ENCODE peak calls at places on chromosomes 1 and 21, in seven cellular contexts. Z is ovary, Q is H54, X is breast epithelium, A is A549, S is transverse colon, Y is body of pancreas. U is an unnamed sample.

GRCh38 chr1:216356945-216357344 is 66.3 kb downstream of the USH2A start:
- DNase-seq in Z (no peak), Q (no peak), X (no peak), A (no peak), S (no peak), Y (no peak), U (no peak)

GRCh38 chr21:31713973-31714740 is 17.8 kb downstream of the SCAF4 start:
- DNase-seq in Z (no peak), Q (no peak), X (no peak), A (no peak), S (no peak), Y (no peak), U (peak; percentile 74)

GRCh38 chr1:6491480-6491962 is at the start of gene PLEKHG5:
- DNase-seq in Z (no peak), Q (peak; percentile 71), X (no peak), A (no peak), S (no peak), Y (no peak), U (no peak)

GRCh38 chr1:27341525-27342252 is at the start of gene SYTL1:
- DNase-seq in Z (no peak), Q (peak; percentile 89), X (peak; percentile 64), A (peak; percentile 56), S (peak; percentile 75), Y (peak; percentile 88), U (no peak)

GRCh38 chr1:76284842-76285241 is 210.3 kb downstream of the ST6GALNAC3 start:
- DNase-seq in Z (no peak), Q (no peak), X (no peak), A (no peak), S (no peak), Y (no peak), U (no peak)

GRCh38 chr1:238364214-238364892 is 473.6 kb upstream of the ZP4 start:
- DNase-seq in Z (no peak), Q (no peak), X (no peak), A (no peak), S (no peak), Y (no peak), U (no peak)

GRCh38 chr21:26495283-26495849 is 77.7 kb downstream of the CYYR1 start:
- DNase-seq in Z (no peak), Q (no peak), X (no peak), A (no peak), S (no peak), Y (no peak), U (no peak)

GRCh38 chr1:51948491-51948915 is 42.0 kb downstream of the RAB3B start:
- DNase-seq in Z (no peak), Q (no peak), X (no peak), A (no peak), S (no peak), Y (no peak), U (no peak)

GRCh38 chr1:203282720-203283542 is 22.4 kb upstream of the BTG2 start:
- DNase-seq in Z (no peak), Q (no peak), X (no peak), A (no peak), S (no peak), Y (peak; percentile 76), U (no peak)

GRCh38 chr1:226983247-226983997 is 43.3 kb downstream of the COQ8A start:
- DNase-seq in Z (no peak), Q (no peak), X (peak; percentile 11), A (no peak), S (no peak), Y (no peak), U (no peak)
- TF ChIP-seq POLR2A in Z (no peak), Q (no peak), X (no peak), A (no peak), S (no peak), Y (no peak), U (no peak)

GRCh38 chr1:214338212-214338611 is 57.3 kb downstream of the SMYD2 start:
- DNase-seq in Z (no peak), Q (no peak), X (no peak), A (no peak), S (no peak), Y (no peak), U (no peak)
- TF ChIP-seq POLR2A in Z (no peak), Q (no peak), X (no peak), A (no peak), S (no peak), Y (no peak), U (no peak)

GRCh38 chr1:156053770-156054499 is at the start of gene UBQLN4:
- DNase-seq in Z (peak; percentile 92), Q (peak; percentile 95), X (peak; percentile 63), A (peak; percentile 84), S (peak; percentile 91), Y (peak; percentile 92), U (peak; percentile 93)

GRCh38 chr1:156055343-156055645 is 712 bp downstream of the LAMTOR2 start:
- DNase-seq in Z (no peak), Q (no peak), X (no peak), A (no peak), S (no peak), Y (no peak), U (no peak)

GRCh38 chr1:156054500-156055342 is at the start of gene LAMTOR2:
- DNase-seq in Z (peak; percentile 97), Q (peak; percentile 97), X (peak; percentile 96), A (peak; percentile 98), S (peak; percentile 98), Y (peak; percentile 96), U (peak; percentile 95)

GRCh38 chr1:156051011-156051725 is 2.4 kb downstream of the UBQLN4 start:
- DNase-seq in Z (no peak), Q (no peak), X (no peak), A (no peak), S (no peak), Y (no peak), U (no peak)

DNA sequence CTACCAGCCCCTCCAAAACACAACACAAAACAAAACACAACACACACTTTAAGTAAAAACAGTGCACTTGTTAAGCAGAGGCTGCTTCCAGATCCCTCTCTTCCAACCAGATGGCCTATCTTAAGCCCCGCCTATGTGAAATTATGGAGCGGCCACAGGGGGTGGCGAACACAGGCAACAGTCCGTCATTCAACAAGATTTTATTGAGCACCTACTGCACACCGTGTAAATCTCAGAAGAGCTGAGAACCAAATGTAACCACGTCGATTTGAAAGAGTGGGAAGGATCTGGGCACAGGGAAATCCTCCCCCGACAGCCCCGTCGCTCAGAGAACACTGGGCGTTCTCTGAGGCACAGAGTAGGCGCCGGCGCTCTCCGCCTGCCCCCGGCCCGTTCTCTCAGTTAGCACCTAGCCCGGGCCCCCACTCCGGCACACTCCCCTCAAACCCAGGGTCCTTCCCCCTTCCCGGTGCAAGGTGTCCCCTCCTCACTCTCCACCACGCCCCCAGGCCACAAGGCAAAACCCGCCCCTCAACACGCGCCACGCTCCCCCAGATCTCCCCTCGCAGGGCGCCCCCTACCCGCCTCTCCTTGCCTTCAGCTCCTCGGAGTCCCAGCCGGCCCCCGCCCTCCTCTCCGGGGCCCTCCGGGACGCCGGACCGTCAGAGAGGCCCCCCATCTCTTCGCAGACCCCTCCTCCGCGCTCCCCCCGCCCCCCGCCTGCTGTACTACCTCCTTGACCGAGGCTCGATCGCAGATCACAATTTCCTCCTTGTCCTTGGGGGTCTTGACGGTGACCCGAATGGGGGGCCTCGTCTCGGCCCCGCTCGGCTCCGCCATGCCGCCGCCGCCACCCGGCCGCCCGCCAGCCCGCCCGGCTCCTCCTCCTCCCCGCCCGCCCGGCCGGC is 482 bp downstream of the UBQLN4 start:
- DNase-seq in Z (peak; percentile 81), Q (peak; percentile 63), X (peak; percentile 35), A (peak; percentile 86), S (peak; percentile 68), Y (peak; percentile 47), U (peak; percentile 77)
- TF ChIP-seq POLR2A in Z (no peak), Q (peak; percentile 5), X (no peak), A (no peak), S (no peak), Y (no peak), U (no peak)

GRCh38 chr1:8629241-8630091 is 188.0 kb downstream of the RERE start:
- DNase-seq in Z (no peak), Q (no peak), X (no peak), A (no peak), S (peak; percentile 25), Y (no peak), U (no peak)
- TF ChIP-seq POLR2A in Z (no peak), Q (no peak), X (no peak), A (no peak), S (no peak), Y (no peak), U (no peak)

GRCh38 chr1:31798433-31799195 is 17.2 kb downstream of the SPOCD1 start:
- DNase-seq in Z (no peak), Q (peak; percentile 85), X (no peak), A (peak; percentile 34), S (peak; percentile 5), Y (no peak), U (no peak)
- TF ChIP-seq POLR2A in Z (no peak), Q (no peak), X (no peak), A (no peak), S (no peak), Y (no peak), U (no peak)

U was measured in erythroblast.